ENCODE peak calls at places on chromosomes 6 and 20, in five cellular contexts. E, M, J, W and L are unnamed samples.

GRCh38 chr6:161233986-161234620 is 39.8 kb downstream of the AGPAT4 start:
- DNase-seq in E (peak), M (no peak), J (peak), W (peak), L (no peak)

GRCh38 chr6:137271245-137272183 is 52.3 kb upstream of the IFNGR1 start:
- DNase-seq in E (peak), M (no peak), J (peak), W (peak), L (peak)

GRCh38 chr6:73129653-73130443 is 95.4 kb downstream of the KHDC1L start:
- DNase-seq in E (peak), M (peak), J (peak), W (peak), L (peak)

GRCh38 chr20:58649288-58650180 is 1.5 kb upstream of the STX16 start:
- DNase-seq in E (no peak), M (no peak), J (no peak), W (no peak), L (peak)

GRCh38 chr20:14925286-14925685 is 587.9 kb upstream of the FLRT3 start:
- DNase-seq in E (peak), M (no peak), J (peak), W (peak), L (no peak)

GRCh38 chr6:34235605-34236422 is 859 bp upstream of the HMGA1 start:
- DNase-seq in E (peak), M (peak), J (no peak), W (peak), L (no peak)

GRCh38 chr6:136103101-136103688 is 146.9 kb downstream of the MTFR2 start:
- DNase-seq in E (no peak), M (no peak), J (no peak), W (no peak), L (no peak)

GRCh38 chr20:10640897-10641296 is 32.9 kb downstream of the JAG1 start:
- DNase-seq in E (no peak), M (no peak), J (no peak), W (no peak), L (no peak)

GRCh38 chr20:5859611-5860010 is 90.7 kb downstream of the TRMT6 start:
- DNase-seq in E (peak), M (no peak), J (no peak), W (peak), L (no peak)

GRCh38 chr6:133187657-133188453 is 53.3 kb upstream of the EYA4 start:
- DNase-seq in E (peak), M (no peak), J (no peak), W (peak), L (no peak)

GRCh38 chr6:97697450-97697849 is 414.4 kb upstream of the MMS22L start:
- DNase-seq in E (no peak), M (no peak), J (peak), W (peak), L (no peak)

GRCh38 chr6:161273752-161274487 is at the start of gene AGPAT4:
- DNase-seq in E (peak), M (peak), J (peak), W (peak), L (peak)

GRCh38 chr20:35490736-35491181 is 35.4 kb downstream of the CEP250 start:
- DNase-seq in E (no peak), M (no peak), J (no peak), W (no peak), L (peak)

DNA sequence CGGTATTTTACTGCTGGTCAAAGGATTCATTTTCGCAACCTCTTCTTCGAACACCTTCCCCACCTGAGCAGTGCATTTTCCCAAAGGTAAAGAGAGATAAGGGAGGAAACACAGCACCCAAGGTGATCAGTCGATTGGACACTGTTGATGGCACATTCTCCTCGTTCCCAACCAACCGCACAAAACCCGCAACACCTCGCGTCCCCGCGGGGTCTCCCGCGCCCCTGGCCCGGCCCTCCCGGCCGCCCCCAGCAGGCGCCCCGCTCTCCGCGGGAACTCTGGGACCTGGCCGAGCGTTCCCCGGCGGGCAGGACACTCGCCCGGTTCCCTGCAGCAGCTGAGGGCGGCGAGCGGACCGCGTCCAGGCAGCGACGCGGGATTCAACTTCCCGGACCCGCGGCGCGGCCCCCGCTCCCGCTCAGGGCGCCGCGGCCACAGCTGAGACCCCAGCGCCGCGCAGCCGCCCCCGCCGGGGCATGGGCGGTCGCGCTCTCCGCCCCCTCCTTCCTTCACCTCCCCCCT is 506 bp downstream of the RGS17 start:
- DNase-seq in E (no peak), M (no peak), J (peak), W (no peak), L (no peak)
- H3K4me2 ChIP-seq in E (peak), M (peak), J (peak), W (peak), L (no peak)

GRCh38 chr20:44495257-44495656 is 19.6 kb downstream of the TTPAL start:
- DNase-seq in E (peak), M (no peak), J (peak), W (peak), L (no peak)

GRCh38 chr20:44494266-44494665 is 18.6 kb downstream of the TTPAL start:
- DNase-seq in E (peak), M (no peak), J (peak), W (peak), L (no peak)

GRCh38 chr20:44496976-44497375 is 21.3 kb downstream of the TTPAL start:
- DNase-seq in E (peak), M (peak), J (peak), W (peak), L (no peak)

GRCh38 chr20:44494681-44495080 is 19.0 kb downstream of the TTPAL start:
- DNase-seq in E (no peak), M (no peak), J (no peak), W (no peak), L (no peak)

GRCh38 chr20:44495802-44496481 is 20.3 kb downstream of the TTPAL start:
- DNase-seq in E (peak), M (peak), J (peak), W (peak), L (no peak)
- TF ChIP-seq CTCF in E (no peak), M (no peak), J (no peak), W (no peak), L (no peak)

GRCh38 chr20:62581806-62582205 is 60.5 kb upstream of the SLCO4A1 start:
- DNase-seq in E (no peak), M (no peak), J (no peak), W (no peak), L (no peak)

GRCh38 chr20:62581308-62581707 is 61.0 kb upstream of the SLCO4A1 start:
- DNase-seq in E (no peak), M (no peak), J (no peak), W (no peak), L (no peak)

GRCh38 chr20:62580052-62580451 is 62.3 kb upstream of the SLCO4A1 start:
- DNase-seq in E (no peak), M (no peak), J (no peak), W (no peak), L (no peak)

GRCh38 chr20:62578294-62578897 is 63.9 kb upstream of the SLCO4A1 start:
- DNase-seq in E (peak), M (no peak), J (no peak), W (no peak), L (no peak)

DNA sequence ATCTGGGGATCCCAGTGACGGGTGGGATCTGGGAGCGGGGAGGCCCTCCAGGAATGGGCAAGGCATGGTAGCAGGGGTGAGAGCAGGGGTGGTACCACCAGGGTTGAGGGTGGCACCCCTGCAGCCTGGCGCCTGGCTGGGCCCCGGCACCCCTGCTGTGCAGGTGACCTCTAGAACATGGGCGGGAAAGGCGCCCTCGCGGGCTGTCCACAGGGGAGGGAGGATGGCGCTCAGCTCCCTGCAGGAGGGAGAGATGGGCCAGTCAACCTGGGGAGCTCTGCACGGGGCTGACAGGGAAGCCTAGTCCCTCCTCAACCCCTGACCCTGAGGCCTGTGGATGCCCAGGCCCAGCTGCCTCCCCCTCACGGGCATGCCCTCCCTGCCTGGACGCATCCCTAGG is 61.6 kb upstream of the SLCO4A1 start:
- DNase-seq in E (no peak), M (no peak), J (no peak), W (no peak), L (no peak)
- TF ChIP-seq EZH2 in E (no peak), M (no peak), J (no peak), W (no peak), L (no peak)

GRCh38 chr20:41150664-41151063 is 13.3 kb downstream of the PLCG1 start:
- DNase-seq in E (no peak), M (no peak), J (no peak), W (no peak), L (no peak)
- H3K4me2 ChIP-seq in E (no peak), M (no peak), J (no peak), W (no peak), L (no peak)

DNA sequence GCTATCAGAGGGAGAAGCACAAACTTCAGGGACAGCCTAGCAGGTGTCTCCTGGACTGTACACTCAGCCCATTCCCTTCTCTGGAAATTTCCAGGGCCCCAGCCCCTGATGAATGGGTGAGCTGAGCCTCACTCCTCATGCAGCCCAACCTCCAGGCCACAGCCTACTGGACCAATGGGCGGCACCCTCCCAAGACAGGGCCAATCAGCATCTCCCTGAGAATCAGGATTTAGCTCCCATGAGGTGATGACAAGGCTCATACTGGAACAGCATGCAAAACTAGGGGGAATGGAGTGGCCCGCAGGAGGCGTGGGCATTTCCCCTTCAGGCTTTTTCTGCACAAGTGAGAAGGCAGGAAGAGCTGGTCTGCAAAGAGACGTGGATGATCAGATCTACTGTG is 29.0 kb downstream of the NFATC2 start:
- DNase-seq in E (no peak), M (no peak), J (no peak), W (no peak), L (no peak)
- TF ChIP-seq CTCF in E (no peak), M (no peak), J (no peak), W (no peak), L (no peak)